ENCODE peak calls at places on chromosomes 16 and 17, in nine cellular contexts. O is stimulated activated CD4-positive, alpha-beta T cell treated with anti-CD3 and anti-CD28 coated beads, Interleukin-15, amount 100 ng/mL, for 24 hours; E is HTR-8/SVneo; X is endothelial cell; F is NCI-H1092; D is amniotic stem cell; N is psoas muscle; S is neural crest cell; C is T-helper 1 cell. Q is an unnamed sample.

GRCh38 chr17:962166-962565 is 17.4 kb downstream of the NXN start:
- DNase-seq in C (no peak), E (no peak), D (no peak), N (no peak), X (no peak), O (no peak), S (no peak), F (no peak), Q (no peak)

GRCh38 chr16:85169333-85170065 is 57.2 kb upstream of the CIBAR2 start:
- DNase-seq in C (no peak), F (no peak), O (peak), X (no peak), S (no peak), E (no peak), N (no peak), D (no peak), Q (peak)

GRCh38 chr16:81623365-81624102 is 155.6 kb upstream of the PLCG2 start:
- DNase-seq in O (peak), F (peak), E (peak), S (peak), N (no peak), X (peak), D (no peak), C (peak), Q (peak)

GRCh38 chr16:71484006-71484893 is 4.9 kb downstream of the ZNF19 start:
- DNase-seq in N (peak), F (peak), E (peak), S (peak), X (peak), D (peak), O (peak), C (peak), Q (peak)

GRCh38 chr16:86335266-86336172 is 174.8 kb upstream of the FOXF1 start:
- DNase-seq in N (no peak), C (no peak), F (no peak), X (no peak), D (no peak), S (no peak), E (no peak), O (no peak), Q (no peak)

GRCh38 chr17:39623356-39623950 is 3.3 kb upstream of the PPP1R1B start:
- DNase-seq in F (peak), X (peak), S (peak), C (peak), E (peak), N (peak), D (peak), O (peak), Q (peak)

GRCh38 chr17:48542956-48543853 is 1.7 kb downstream of the HOXB2 start:
- DNase-seq in X (peak), E (peak), C (peak), F (no peak), O (peak), N (peak), D (no peak), S (no peak), Q (peak)

GRCh38 chr17:42577140-42577531 is 393 bp downstream of the PSMC3IP start:
- DNase-seq in O (no peak), N (no peak), F (no peak), D (no peak), E (peak), X (no peak), C (no peak), S (no peak), Q (no peak)

Q was measured in WTC11.